ENCODE peak calls at places on chromosomes 1 and 21, in eight cellular contexts. Z is NCI-H1417; Q is effector CD8-positive, alpha-beta T cell; Y is NCI-H2171; P is heart right ventricle; F is NCI-H2081; U is effector memory CD8-positive, alpha-beta T cell; G is sigmoid colon. N is an unnamed sample.

GRCh38 chr1:76292418-76293184 is 218.1 kb downstream of the ST6GALNAC3 start:
- DNase-seq in F (no peak), G (no peak), Z (no peak), Q (no peak), U (no peak), P (no peak), Y (no peak), N (no peak)

GRCh38 chr1:165075725-165076370 is 280.7 kb downstream of the LMX1A start:
- DNase-seq in P (no peak), F (peak), Y (peak), G (no peak), Z (peak), U (no peak), Q (no peak), N (peak)

GRCh38 chr1:41486053-41486891 is 1.8 kb upstream of the EDN2 start:
- DNase-seq in Y (no peak), Z (no peak), F (no peak), P (no peak), G (no peak), U (no peak), Q (no peak), N (no peak)

GRCh38 chr1:29514361-29515187 is 278.3 kb downstream of the PTPRU start:
- DNase-seq in P (no peak), G (peak), U (no peak), Q (no peak), Y (peak), Z (no peak), F (no peak), N (no peak)

GRCh38 chr1:52669696-52670095 is 28.5 kb downstream of the COA7 start:
- DNase-seq in G (no peak), Q (no peak), Z (no peak), P (no peak), U (no peak), Y (no peak), F (no peak), N (no peak)

GRCh38 chr21:36630485-36631206 is 68.3 kb upstream of the SIM2 start:
- DNase-seq in G (no peak), Q (peak), Y (peak), F (peak), P (peak), U (peak), Z (peak), N (peak)

GRCh38 chr1:214213136-214213535 is 67.8 kb upstream of the SMYD2 start:
- DNase-seq in F (no peak), Q (no peak), Y (no peak), Z (no peak), G (no peak), P (no peak), U (no peak), N (no peak)

GRCh38 chr1:151905070-151905442 is 4.3 kb downstream of the THEM4 start:
- DNase-seq in Q (peak), F (no peak), Y (no peak), P (peak), Z (no peak), U (peak), G (no peak), N (no peak)

GRCh38 chr1:20100632-20101355 is 18.5 kb downstream of the PLA2G2D start:
- DNase-seq in Y (peak), Q (no peak), Z (peak), G (peak), F (no peak), U (no peak), P (peak), N (peak)

GRCh38 chr21:44408226-44408625 is 47.1 kb upstream of the LRRC3 start:
- DNase-seq in F (no peak), Q (no peak), G (no peak), U (no peak), Y (no peak), P (no peak), Z (no peak), N (no peak)

GRCh38 chr21:34189506-34189905 is 116.1 kb downstream of the MRPS6 start:
- DNase-seq in G (no peak), P (no peak), U (no peak), Z (no peak), Q (no peak), F (no peak), Y (no peak), N (no peak)

GRCh38 chr1:184418955-184419733 is 32.3 kb downstream of the C1orf21 start:
- DNase-seq in G (no peak), P (no peak), Z (no peak), Q (no peak), F (no peak), U (no peak), Y (no peak), N (no peak)

GRCh38 chr1:22488319-22488718 is 36.7 kb downstream of the ZBTB40 start:
- DNase-seq in Z (no peak), P (no peak), Y (no peak), Q (no peak), U (no peak), G (no peak), F (no peak), N (no peak)

GRCh38 chr1:226308723-226309397 is at the start of gene LIN9:
- DNase-seq in G (peak), U (peak), Q (peak), Y (peak), P (peak), Z (peak), F (peak), N (peak)

GRCh38 chr21:45509566-45510465 is 32.4 kb downstream of the SLC19A1 start:
- DNase-seq in F (no peak), G (peak), Q (no peak), U (no peak), Y (no peak), Z (no peak), P (peak), N (no peak)

GRCh38 chr21:19463966-19464365 is 1060.4 kb upstream of the TMPRSS15 start:
- DNase-seq in G (no peak), P (no peak), Z (no peak), U (no peak), Y (no peak), F (no peak), Q (no peak), N (no peak)

GRCh38 chr21:36065497-36066036 is 4.3 kb upstream of the CBR1 start:
- DNase-seq in Y (no peak), Q (no peak), F (no peak), Z (no peak), U (no peak), P (no peak), G (no peak), N (peak)

GRCh38 chr1:43531906-43532584 is 1.4 kb downstream of the PTPRF start:
- DNase-seq in F (no peak), Y (no peak), P (no peak), U (no peak), Z (no peak), G (no peak), Q (no peak), N (no peak)

GRCh38 chr1:161089251-161089924 is at the start of gene NECTIN4:
- DNase-seq in U (no peak), G (no peak), P (no peak), Z (no peak), Y (no peak), Q (no peak), F (no peak), N (no peak)

GRCh38 chr1:151759241-151759640 is 4.1 kb downstream of the MRPL9 start:
- DNase-seq in Q (no peak), G (no peak), Y (no peak), F (no peak), U (no peak), P (no peak), Z (no peak), N (no peak)

GRCh38 chr21:44916965-44917364 is 3.7 kb downstream of the ITGB2 start:
- DNase-seq in U (no peak), P (no peak), F (no peak), Q (no peak), Y (no peak), G (no peak), Z (no peak), N (no peak)

GRCh38 chr1:155085504-155086181 is 7.0 kb downstream of the EFNA3 start:
- DNase-seq in Q (peak), G (peak), F (no peak), U (peak), Z (peak), P (peak), Y (peak), N (peak)

GRCh38 chr1:107934573-107934972 is 30.4 kb downstream of the VAV3 start:
- DNase-seq in Q (no peak), Y (no peak), Z (no peak), G (no peak), U (no peak), P (no peak), F (no peak), N (no peak)

GRCh38 chr1:67832737-67833594 is at the start of gene GNG12:
- DNase-seq in U (no peak), G (peak), F (no peak), Z (peak), Y (peak), P (peak), Q (no peak), N (peak)

GRCh38 chr1:157147906-157148717 is 9.9 kb upstream of the ETV3 start:
- DNase-seq in U (no peak), Z (no peak), G (no peak), Y (no peak), Q (no peak), P (no peak), F (no peak), N (no peak)

GRCh38 chr1:215637041-215637573 is 70.0 kb downstream of the KCTD3 start:
- DNase-seq in Y (no peak), P (no peak), G (peak), Q (no peak), U (no peak), Z (no peak), F (no peak), N (no peak)

GRCh38 chr1:26787706-26788514 is at the start of gene PIGV:
- DNase-seq in Q (peak), U (peak), G (peak), Z (peak), F (peak), Y (peak), P (peak), N (peak)

GRCh38 chr1:25766721-25767436 is 33.1 kb upstream of the SELENON start:
- DNase-seq in Y (no peak), F (peak), U (no peak), Q (no peak), Z (peak), G (no peak), P (peak), N (no peak)

GRCh38 chr1:19623523-19623922 is 20.6 kb upstream of the NBL1 start:
- DNase-seq in Z (no peak), U (no peak), F (no peak), P (no peak), G (no peak), Y (no peak), Q (no peak), N (no peak)

GRCh38 chr1:243293941-243294722 is 38.3 kb downstream of the SDCCAG8 start:
- DNase-seq in Z (no peak), U (no peak), P (no peak), F (no peak), Q (no peak), Y (no peak), G (no peak), N (no peak)

GRCh38 chr1:230067441-230067870 is 418 bp downstream of the GALNT2 start:
- DNase-seq in Q (no peak), G (peak), P (no peak), Z (peak), Y (no peak), U (peak), F (no peak), N (no peak)

GRCh38 chr1:42849944-42850343 is 3.5 kb downstream of the ZNF691 start:
- DNase-seq in Y (no peak), F (no peak), P (no peak), U (no peak), G (no peak), Q (no peak), Z (no peak), N (no peak)

GRCh38 chr1:201466492-201466891 is 2.5 kb downstream of the PHLDA3 start:
- DNase-seq in F (no peak), Z (no peak), P (no peak), G (no peak), Q (no peak), U (no peak), Y (no peak), N (no peak)